ENCODE peak calls at places on chromosomes 13 and 19, in seven cellular contexts. One of them, this sample, is unnamed.

GRCh38 chr13:110651271-110651670 is 35.9 kb downstream of the NAXD start:
- DNase-seq in small intestine: no peak
- DNase-seq in fibroblast of gingiva: no peak
- DNase-seq in iPS DF 6.9: no peak
- DNase-seq in activated T-cell treated with anti-CD3 and anti-CD28 coated beads for 1 hour: no peak
- DNase-seq in PC-9: no peak
- DNase-seq in GM23248: no peak
- DNase-seq in this sample: no peak

GRCh38 chr19:20179946-20180345 is 12.9 kb downstream of the ZNF486 start:
- DNase-seq in small intestine: no peak
- DNase-seq in fibroblast of gingiva: no peak
- DNase-seq in iPS DF 6.9: no peak
- DNase-seq in activated T-cell treated with anti-CD3 and anti-CD28 coated beads for 1 hour: no peak
- DNase-seq in PC-9: no peak
- DNase-seq in GM23248: peak; percentile 21
- DNase-seq in this sample: peak; percentile 7

GRCh38 chr19:16043156-16043757 is 33.0 kb upstream of the TPM4 start:
- DNase-seq in small intestine: no peak
- DNase-seq in fibroblast of gingiva: no peak
- DNase-seq in iPS DF 6.9: no peak
- DNase-seq in activated T-cell treated with anti-CD3 and anti-CD28 coated beads for 1 hour: no peak
- DNase-seq in PC-9: no peak
- DNase-seq in GM23248: no peak
- DNase-seq in this sample: no peak

GRCh38 chr19:4454952-4455738 is 2.4 kb downstream of the UBXN6 start:
- DNase-seq in small intestine: no peak
- DNase-seq in fibroblast of gingiva: peak; percentile 93
- DNase-seq in iPS DF 6.9: no peak
- DNase-seq in activated T-cell treated with anti-CD3 and anti-CD28 coated beads for 1 hour: no peak
- DNase-seq in PC-9: no peak
- DNase-seq in GM23248: peak; percentile 89
- DNase-seq in this sample: peak; percentile 69

GRCh38 chr19:7109678-7110289 is 40.3 kb downstream of the ZNF557 start:
- DNase-seq in small intestine: no peak
- DNase-seq in fibroblast of gingiva: peak; percentile 28
- DNase-seq in iPS DF 6.9: peak; percentile 35
- DNase-seq in activated T-cell treated with anti-CD3 and anti-CD28 coated beads for 1 hour: no peak
- DNase-seq in PC-9: no peak
- DNase-seq in GM23248: peak; percentile 41
- DNase-seq in this sample: peak; percentile 6

GRCh38 chr19:40411125-40411842 is 1.9 kb downstream of the PRX start:
- DNase-seq in small intestine: no peak
- DNase-seq in fibroblast of gingiva: no peak
- DNase-seq in iPS DF 6.9: no peak
- DNase-seq in activated T-cell treated with anti-CD3 and anti-CD28 coated beads for 1 hour: no peak
- DNase-seq in PC-9: no peak
- DNase-seq in GM23248: no peak
- DNase-seq in this sample: no peak

GRCh38 chr13:53379485-53379884 is 350.9 kb downstream of the OLFM4 start:
- DNase-seq in small intestine: no peak
- DNase-seq in fibroblast of gingiva: no peak
- DNase-seq in iPS DF 6.9: no peak
- DNase-seq in activated T-cell treated with anti-CD3 and anti-CD28 coated beads for 1 hour: no peak
- DNase-seq in PC-9: no peak
- DNase-seq in GM23248: no peak
- DNase-seq in this sample: no peak

GRCh38 chr13:40221460-40222201 is 444.8 kb downstream of the FOXO1 start:
- DNase-seq in small intestine: peak; percentile 77
- DNase-seq in fibroblast of gingiva: peak; percentile 87
- DNase-seq in iPS DF 6.9: no peak
- DNase-seq in activated T-cell treated with anti-CD3 and anti-CD28 coated beads for 1 hour: no peak
- DNase-seq in PC-9: peak; percentile 46
- DNase-seq in GM23248: peak; percentile 37
- DNase-seq in this sample: peak; percentile 51

GRCh38 chr19:14406645-14407331 is 12.4 kb downstream of the DDX39A start:
- DNase-seq in small intestine: no peak
- DNase-seq in fibroblast of gingiva: no peak
- DNase-seq in iPS DF 6.9: no peak
- DNase-seq in activated T-cell treated with anti-CD3 and anti-CD28 coated beads for 1 hour: no peak
- DNase-seq in PC-9: no peak
- DNase-seq in GM23248: no peak
- DNase-seq in this sample: no peak

GRCh38 chr13:87536499-87536898 is 134.7 kb upstream of the SLITRK5 start:
- DNase-seq in small intestine: no peak
- DNase-seq in fibroblast of gingiva: no peak
- DNase-seq in iPS DF 6.9: no peak
- DNase-seq in activated T-cell treated with anti-CD3 and anti-CD28 coated beads for 1 hour: no peak
- DNase-seq in PC-9: no peak
- DNase-seq in GM23248: no peak
- DNase-seq in this sample: no peak

GRCh38 chr19:17441241-17442135 is 7.0 kb downstream of the TMEM221 start:
- DNase-seq in small intestine: no peak
- DNase-seq in fibroblast of gingiva: no peak
- DNase-seq in iPS DF 6.9: no peak
- DNase-seq in activated T-cell treated with anti-CD3 and anti-CD28 coated beads for 1 hour: no peak
- DNase-seq in PC-9: peak; percentile 57
- DNase-seq in GM23248: peak; percentile 56
- DNase-seq in this sample: peak; percentile 34

GRCh38 chr13:30859326-30859725 is 46.7 kb upstream of the MEDAG start:
- DNase-seq in small intestine: no peak
- DNase-seq in fibroblast of gingiva: no peak
- DNase-seq in iPS DF 6.9: no peak
- DNase-seq in activated T-cell treated with anti-CD3 and anti-CD28 coated beads for 1 hour: no peak
- DNase-seq in PC-9: no peak
- DNase-seq in GM23248: no peak
- DNase-seq in this sample: no peak

GRCh38 chr13:98697833-98698232 is 54.6 kb downstream of the SLC15A1 start:
- DNase-seq in small intestine: no peak
- DNase-seq in fibroblast of gingiva: no peak
- DNase-seq in iPS DF 6.9: no peak
- DNase-seq in activated T-cell treated with anti-CD3 and anti-CD28 coated beads for 1 hour: no peak
- DNase-seq in PC-9: no peak
- DNase-seq in GM23248: no peak
- DNase-seq in this sample: no peak

GRCh38 chr19:51296331-51297093 is 14.9 kb upstream of the IGLON5 start:
- DNase-seq in small intestine: no peak
- DNase-seq in fibroblast of gingiva: no peak
- DNase-seq in iPS DF 6.9: no peak
- DNase-seq in activated T-cell treated with anti-CD3 and anti-CD28 coated beads for 1 hour: no peak
- DNase-seq in PC-9: no peak
- DNase-seq in GM23248: no peak
- DNase-seq in this sample: no peak